ENCODE peak calls at places on chromosomes 3 and 15, in seven cellular contexts. F, O, M, I, D, Z and G are unnamed samples.

GRCh38 chr3:33869977-33870376 is 71.5 kb downstream of the PDCD6IP start:
- DNase-seq in I (no peak), O (no peak), D (no peak), F (no peak), Z (no peak), M (no peak), G (no peak)

GRCh38 chr3:70716832-70717231 is 404.4 kb upstream of the MDFIC2 start:
- DNase-seq in I (no peak), D (peak; percentile 42), Z (peak; percentile 67), F (peak; percentile 8), O (no peak), M (no peak), G (no peak)

GRCh38 chr15:89136818-89137772 is 48.8 kb downstream of the ABHD2 start:
- DNase-seq in Z (peak; percentile 55), M (no peak), F (no peak), O (no peak), D (no peak), I (peak; percentile 80), G (no peak)

GRCh38 chr15:39426552-39427532 is 154.0 kb upstream of the THBS1 start:
- DNase-seq in Z (peak; percentile 80), D (peak; percentile 70), O (no peak), I (peak; percentile 89), F (no peak), M (peak; percentile 21), G (peak; percentile 2)

GRCh38 chr3:152046280-152046679 is 172.8 kb downstream of the SUCNR1 start:
- DNase-seq in M (no peak), I (no peak), Z (no peak), O (no peak), F (no peak), D (no peak), G (no peak)

GRCh38 chr3:149628957-149629670 is 28.7 kb downstream of the WWTR1 start:
- DNase-seq in O (no peak), F (no peak), I (no peak), M (no peak), D (no peak), Z (peak; percentile 37), G (peak; percentile 12)

GRCh38 chr3:45929042-45929679 is 14.1 kb upstream of the CXCR6 start:
- DNase-seq in O (peak; percentile 51), Z (peak; percentile 64), D (no peak), F (no peak), I (peak; percentile 83), M (peak; percentile 57), G (peak; percentile 12)

GRCh38 chr3:43910750-43911149 is 220.0 kb downstream of the ABHD5 start:
- DNase-seq in I (no peak), F (no peak), M (no peak), Z (no peak), D (no peak), O (no peak), G (no peak)

GRCh38 chr3:117011687-117012250 is 302.2 kb downstream of the TUSC7 start:
- DNase-seq in I (no peak), O (no peak), M (no peak), D (no peak), Z (peak; percentile 70), F (no peak), G (no peak)

GRCh38 chr3:35954365-35954764 is 315.0 kb downstream of the ARPP21 start:
- DNase-seq in Z (no peak), O (peak; percentile 73), I (no peak), M (no peak), D (no peak), F (no peak), G (no peak)

GRCh38 chr15:90191795-90192494 is 9.2 kb upstream of the SEMA4B start:
- DNase-seq in M (no peak), D (peak; percentile 89), I (peak; percentile 94), Z (no peak), F (peak; percentile 89), O (peak; percentile 67), G (peak; percentile 97)

GRCh38 chr3:105829229-105829628 is 39.6 kb downstream of the CBLB start:
- DNase-seq in O (no peak), D (no peak), M (no peak), Z (no peak), F (no peak), I (no peak), G (no peak)

GRCh38 chr3:102466001-102466400 is 31.2 kb downstream of the ZPLD1 start:
- DNase-seq in O (peak; percentile 19), I (no peak), Z (no peak), F (no peak), D (no peak), M (no peak), G (no peak)

GRCh38 chr3:125965505-125965904 is 3.5 kb upstream of the ROPN1B start:
- DNase-seq in Z (no peak), I (no peak), M (no peak), D (no peak), F (no peak), O (no peak), G (no peak)

GRCh38 chr3:190077646-190078045 is 43.1 kb downstream of the P3H2 start:
- DNase-seq in I (no peak), D (no peak), O (no peak), M (no peak), F (no peak), Z (peak; percentile 19), G (no peak)

GRCh38 chr3:11455977-11456376 is 183.8 kb downstream of the ATG7 start:
- DNase-seq in M (no peak), F (no peak), Z (peak; percentile 47), D (no peak), O (no peak), I (no peak), G (no peak)

GRCh38 chr3:141237701-141238521 is 6.3 kb downstream of the PXYLP1 start:
- DNase-seq in Z (no peak), I (no peak), M (no peak), O (peak; percentile 36), D (peak; percentile 83), F (no peak), G (peak; percentile 42)

GRCh38 chr3:141236351-141236750 is 4.7 kb downstream of the PXYLP1 start:
- DNase-seq in M (no peak), Z (no peak), I (no peak), D (no peak), F (no peak), O (no peak), G (no peak)

GRCh38 chr3:141233457-141234161 is 2.0 kb downstream of the PXYLP1 start:
- DNase-seq in F (no peak), D (no peak), M (no peak), Z (no peak), O (no peak), I (no peak), G (no peak)

GRCh38 chr3:141234283-141234682 is 2.7 kb downstream of the PXYLP1 start:
- DNase-seq in I (no peak), F (no peak), Z (no peak), O (no peak), D (peak; percentile 64), M (no peak), G (no peak)

DNA sequence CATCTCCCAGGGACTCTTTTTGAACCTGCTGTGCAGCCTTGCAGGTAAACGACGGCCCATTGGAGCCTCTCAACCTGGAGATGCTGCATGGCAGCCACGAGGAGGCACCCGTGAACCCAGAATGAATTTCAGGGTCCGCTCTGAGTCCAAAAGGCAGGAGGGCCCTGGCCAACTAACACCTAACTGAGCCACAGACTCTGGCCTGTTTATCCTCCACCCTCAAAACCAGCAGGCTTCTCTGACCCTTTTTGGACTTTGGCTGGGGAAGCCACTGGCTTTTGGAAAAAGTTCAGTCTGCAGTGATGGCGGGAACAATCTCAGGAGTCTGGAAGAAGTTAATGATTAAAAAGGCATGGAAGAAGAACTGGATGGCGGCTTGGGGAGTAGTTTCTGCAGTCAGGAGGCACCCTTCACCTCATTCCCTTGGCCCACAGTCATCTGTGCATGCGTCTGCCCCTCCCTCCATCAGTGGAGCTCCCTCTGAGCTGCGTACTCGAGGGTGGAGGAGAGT is 4.1 kb downstream of the PXYLP1 start:
- DNase-seq in Z (no peak), M (no peak), D (no peak), O (peak; percentile 10), I (no peak), F (no peak), G (no peak)
- H3K4me3 ChIP-seq in Z (no peak overlapping the region), M (no peak overlapping the region), D (no peak overlapping the region), O (no peak overlapping the region), I (no peak overlapping the region), F (no peak overlapping the region), G (no peak overlapping the region)

GRCh38 chr15:60323322-60323721 is 74.5 kb downstream of the ANXA2 start:
- DNase-seq in O (no peak), M (no peak), F (no peak), I (no peak), Z (no peak), D (no peak), G (no peak)
- H3K27me3 ChIP-seq in O (no peaks in the 10 kb centered on the region), M (no peaks in the 10 kb centered on the region), F (no peaks in the 10 kb centered on the region), I (peaks cover 23% of the 10 kb centered on the region), Z (peaks cover 32% of the 10 kb centered on the region), D (no peaks in the 10 kb centered on the region), G (no peaks in the 10 kb centered on the region)

DNA sequence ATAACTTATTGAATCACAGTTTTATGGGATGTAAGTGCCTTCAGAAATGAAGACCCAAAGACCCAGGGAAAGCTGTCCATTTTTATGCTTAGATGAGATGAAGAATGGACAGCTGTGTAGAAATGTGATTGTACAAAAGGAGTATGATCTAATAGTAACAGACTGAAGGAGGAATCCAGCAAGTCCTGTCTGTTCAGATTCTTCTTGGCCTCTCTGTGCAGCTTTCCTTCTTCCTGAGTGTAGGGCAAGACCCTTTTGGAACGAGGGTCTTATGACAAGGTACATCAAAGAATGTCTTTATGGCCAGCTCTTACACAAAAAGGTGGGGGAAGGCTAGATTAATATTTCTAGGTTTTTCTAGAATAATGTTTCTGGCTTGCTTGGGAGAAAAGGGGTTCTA is 1.4 kb upstream of the KIF23 start:
- DNase-seq in Z (no peak), I (no peak), F (no peak), D (no peak), M (no peak), O (no peak), G (no peak)
- H3K4me3 ChIP-seq in Z (no peak overlapping the region), I (no peak overlapping the region), F (no peak overlapping the region), D (no peak overlapping the region), M (no peak overlapping the region), O (no peak overlapping the region), G (no peak overlapping the region)

GRCh38 chr3:58107597-58107996 is 99.4 kb downstream of the FLNB start:
- DNase-seq in M (no peak), I (no peak), Z (no peak), D (no peak), O (no peak), F (no peak), G (no peak)
- H3K27me3 ChIP-seq in M (no peaks in the 10 kb centered on the region), I (no peaks in the 10 kb centered on the region), Z (no peaks in the 10 kb centered on the region), D (no peaks in the 10 kb centered on the region), O (no peaks in the 10 kb centered on the region), F (no peaks in the 10 kb centered on the region), G (no peaks in the 10 kb centered on the region)